ENCODE peak calls at places on chromosome 10, in four cellular contexts. K, I, V and M are unnamed samples.

GRCh38 chr10:49407552-49408137 is 11.8 kb upstream of the DRGX start:
- DNase-seq in K (peak; percentile 85), I (peak; percentile 44), V (peak; percentile 85), M (peak; percentile 68)

GRCh38 chr10:1629326-1630036 is 107.8 kb downstream of the ADARB2 start:
- DNase-seq in K (no peak), I (no peak), V (peak; percentile 80), M (no peak)

GRCh38 chr10:83516788-83517187 is 622.5 kb upstream of the GHITM start:
- DNase-seq in K (no peak), I (no peak), V (no peak), M (no peak)

GRCh38 chr10:45417746-45418145 is 43.7 kb downstream of the ALOX5 start:
- DNase-seq in K (no peak), I (no peak), V (no peak), M (no peak)

GRCh38 chr10:91201213-91201996 is 19.1 kb upstream of the PCGF5 start:
- DNase-seq in K (no peak), I (no peak), V (no peak), M (peak; percentile 55)

GRCh38 chr10:34522542-34522941 is 292.6 kb downstream of the PARD3 start:
- DNase-seq in K (no peak), I (no peak), V (peak; percentile 11), M (peak; percentile 54)

GRCh38 chr10:32031920-32032319 is 24.3 kb downstream of the KIF5B start:
- DNase-seq in K (no peak), I (no peak), V (no peak), M (no peak)

GRCh38 chr10:43230101-43230908 is 36.6 kb downstream of the RASGEF1A start:
- DNase-seq in K (no peak), I (no peak), V (peak; percentile 39), M (no peak)

GRCh38 chr10:79007843-79008319 is 60.9 kb upstream of the ZMIZ1 start:
- DNase-seq in K (no peak), I (no peak), V (no peak), M (no peak)

GRCh38 chr10:78251041-78251434 is 217.4 kb downstream of the RPS24 start:
- DNase-seq in K (no peak), I (no peak), V (no peak), M (no peak)

GRCh38 chr10:121307411-121307980 is 290.7 kb downstream of the FGFR2 start:
- DNase-seq in K (no peak), I (no peak), V (no peak), M (no peak)

GRCh38 chr10:95196053-95196452 is 2.0 kb downstream of the ACSM6 start:
- DNase-seq in K (no peak), I (no peak), V (peak; percentile 74), M (no peak)

GRCh38 chr10:123129553-123130271 is 6.1 kb upstream of the HMX3 start:
- DNase-seq in K (no peak), I (no peak), V (no peak), M (no peak)

GRCh38 chr10:49131507-49132385 is 2.1 kb downstream of the FAM170B start:
- DNase-seq in K (peak; percentile 73), I (no peak), V (no peak), M (no peak)

GRCh38 chr10:31456463-31456862 is 137.4 kb downstream of the ZEB1 start:
- DNase-seq in K (no peak), I (no peak), V (no peak), M (no peak)

GRCh38 chr10:35386594-35387174 is 50.4 kb downstream of the CCNY start:
- DNase-seq in K (peak; percentile 73), I (no peak), V (peak; percentile 57), M (peak; percentile 24)

GRCh38 chr10:63977329-63977923 is 456.2 kb downstream of the REEP3 start:
- DNase-seq in K (no peak), I (no peak), V (peak; percentile 68), M (peak; percentile 53)

GRCh38 chr10:27464993-27465392 is 39.1 kb upstream of the RAB18 start:
- DNase-seq in K (no peak), I (no peak), V (no peak), M (peak; percentile 51)

GRCh38 chr10:95245425-95246055 is 45.3 kb downstream of the PDLIM1 start:
- DNase-seq in K (no peak), I (no peak), V (no peak), M (peak; percentile 36)

GRCh38 chr10:122255509-122256301 is 15.4 kb upstream of the BTBD16 start:
- DNase-seq in K (no peak), I (no peak), V (no peak), M (no peak)

GRCh38 chr10:86287966-86288579 is 78.5 kb downstream of the GRID1 start:
- DNase-seq in K (no peak), I (no peak), V (no peak), M (no peak)

GRCh38 chr10:7948601-7949000 is 105.9 kb upstream of the GATA3 start:
- DNase-seq in K (no peak), I (no peak), V (no peak), M (no peak)

GRCh38 chr10:4195214-4195613 is 410.2 kb upstream of the KLF6 start:
- DNase-seq in K (no peak), I (no peak), V (no peak), M (no peak)

GRCh38 chr10:48444861-48445841 is 138.7 kb downstream of the MAPK8 start:
- DNase-seq in K (peak; percentile 32), I (no peak), V (peak; percentile 55), M (no peak)

GRCh38 chr10:82981137-82981723 is 1106.2 kb downstream of the NRG3 start:
- DNase-seq in K (no peak), I (no peak), V (no peak), M (no peak)

GRCh38 chr10:94443549-94443948 is 41.2 kb downstream of the TBC1D12 start:
- DNase-seq in K (no peak), I (no peak), V (no peak), M (no peak)

GRCh38 chr10:117268907-117269306 is 28.0 kb downstream of the SLC18A2 start:
- DNase-seq in K (no peak), I (no peak), V (no peak), M (no peak)

GRCh38 chr10:84334806-84335205 is 6.4 kb downstream of the CCSER2 start:
- DNase-seq in K (no peak), I (no peak), V (no peak), M (no peak)

GRCh38 chr10:132826524-132827422 is 40.8 kb upstream of the NKX6-2 start:
- DNase-seq in K (peak; percentile 12), I (no peak), V (no peak), M (no peak)

GRCh38 chr10:50614444-50615137 is 9.2 kb downstream of the SGMS1 start:
- DNase-seq in K (no peak), I (no peak), V (peak; percentile 31), M (no peak)

GRCh38 chr10:24449334-24449740 is 240.4 kb downstream of the KIAA1217 start:
- DNase-seq in K (no peak), I (no peak), V (no peak), M (no peak)

GRCh38 chr10:69883680-69884375 is 82.1 kb downstream of the COL13A1 start:
- DNase-seq in K (no peak), I (no peak), V (no peak), M (no peak)

GRCh38 chr10:69883256-69883655 is 81.5 kb downstream of the COL13A1 start:
- DNase-seq in K (no peak), I (no peak), V (no peak), M (no peak)

GRCh38 chr10:69881202-69881601 is 79.5 kb downstream of the COL13A1 start:
- DNase-seq in K (no peak), I (no peak), V (no peak), M (no peak)

GRCh38 chr10:69885379-69886156 is 83.9 kb downstream of the COL13A1 start:
- DNase-seq in K (no peak), I (no peak), V (no peak), M (no peak)

GRCh38 chr10:69884686-69885085 is 83.0 kb downstream of the COL13A1 start:
- DNase-seq in K (no peak), I (no peak), V (no peak), M (no peak)
- H3K4me3 ChIP-seq in K (no peak overlapping the region), I (no peak overlapping the region), V (no peak overlapping the region), M (no peak overlapping the region)

DNA sequence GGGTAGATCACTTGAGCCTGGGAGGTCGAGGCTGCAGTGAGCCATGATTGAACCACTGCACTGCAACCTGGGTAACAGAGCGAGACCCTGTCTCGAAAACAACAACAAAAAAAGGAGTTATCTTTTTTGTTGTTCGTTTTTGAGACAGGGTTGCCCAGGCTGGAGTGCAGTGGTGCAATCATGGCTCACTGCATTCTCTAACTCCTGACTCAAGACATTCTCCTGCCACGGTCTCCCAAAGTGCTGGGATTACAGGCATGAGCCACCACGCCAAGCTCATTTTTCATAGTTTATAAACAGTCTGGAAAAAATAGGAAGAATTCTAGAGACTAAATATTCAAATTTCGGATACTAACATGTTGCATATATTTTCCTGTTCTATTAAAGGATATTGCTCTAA is 29.4 kb downstream of the SFXN4 start:
- DNase-seq in K (no peak), I (no peak), V (no peak), M (no peak)
- H3K4me3 ChIP-seq in K (no peak overlapping the region), I (no peak overlapping the region), V (no peak overlapping the region), M (no peak overlapping the region)

GRCh38 chr10:109996766-109997171 is 11.0 kb upstream of the ADD3 start:
- DNase-seq in K (no peak), I (no peak), V (no peak), M (no peak)
- H3K4me3 ChIP-seq in K (no peak overlapping the region), I (no peak overlapping the region), V (no peak overlapping the region), M (no peak overlapping the region)

GRCh38 chr10:80185522-80186299 is 19.6 kb downstream of the ANXA11 start:
- DNase-seq in K (no peak), I (no peak), V (no peak), M (no peak)

GRCh38 chr10:80188713-80189112 is 16.6 kb downstream of the ANXA11 start:
- DNase-seq in K (no peak), I (no peak), V (no peak), M (no peak)

GRCh38 chr10:80186364-80187012 is 18.8 kb downstream of the ANXA11 start:
- DNase-seq in K (peak; percentile 75), I (no peak), V (no peak), M (no peak)

GRCh38 chr10:80187465-80188409 is 17.6 kb downstream of the ANXA11 start:
- DNase-seq in K (no peak), I (peak; percentile 65), V (no peak), M (peak; percentile 97)

GRCh38 chr10:80187060-80187459 is 18.3 kb downstream of the ANXA11 start:
- DNase-seq in K (no peak), I (no peak), V (no peak), M (no peak)
- H3K4me3 ChIP-seq in K (no peak overlapping the region), I (peak overlapping the region; percentile 42), V (no peak overlapping the region), M (peak overlapping the region; percentile 47)

GRCh38 chr10:130997267-130998045 is 314.1 kb downstream of the TCERG1L start:
- DNase-seq in K (no peak), I (no peak), V (no peak), M (no peak)
- H3K4me3 ChIP-seq in K (no peak overlapping the region), I (no peak overlapping the region), V (no peak overlapping the region), M (no peak overlapping the region)

DNA sequence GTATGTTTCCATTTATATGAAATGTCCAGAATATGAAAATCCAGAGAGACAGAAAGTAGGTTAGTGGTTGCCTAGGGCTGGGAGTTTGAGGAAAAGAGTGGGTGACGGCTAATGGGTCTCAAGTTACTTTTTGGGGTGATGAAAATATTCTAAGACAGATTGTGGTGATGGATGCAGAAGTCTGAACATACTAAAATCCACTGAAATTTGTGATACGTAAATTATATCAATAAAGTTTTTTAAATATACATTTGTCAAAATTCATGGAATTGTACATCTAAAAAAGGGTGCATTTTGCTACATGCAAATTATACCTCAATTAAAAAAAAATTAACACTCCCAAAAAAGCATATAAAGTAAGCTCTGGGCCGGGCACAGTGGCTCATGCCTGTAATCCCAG is 9.4 kb downstream of the DDIT4 start:
- DNase-seq in K (no peak), I (no peak), V (no peak), M (no peak)
- H3K4me3 ChIP-seq in K (no peak overlapping the region), I (no peak overlapping the region), V (no peak overlapping the region), M (no peak overlapping the region)